ENCODE peak calls at places on chromosomes 3 and 15, in seven cellular contexts. One of them, this sample, is unnamed.

GRCh38 chr3:76134166-76134565 is 348.8 kb upstream of the ZNF717 start:
- DNase-seq in stomach: no peak
- DNase-seq in PC-9: no peak
- DNase-seq in CD8-positive, alpha-beta T cell: no peak
- DNase-seq in neuronal stem cell: no peak
- DNase-seq in AG04450: no peak
- DNase-seq in prostate gland: no peak
- DNase-seq in this sample: peak; percentile 14

GRCh38 chr3:102466001-102466400 is 31.2 kb downstream of the ZPLD1 start:
- DNase-seq in stomach: no peak
- DNase-seq in PC-9: no peak
- DNase-seq in CD8-positive, alpha-beta T cell: no peak
- DNase-seq in neuronal stem cell: no peak
- DNase-seq in AG04450: no peak
- DNase-seq in prostate gland: no peak
- DNase-seq in this sample: no peak

GRCh38 chr3:23240386-23240785 is 37.3 kb downstream of the UBE2E2 start:
- DNase-seq in stomach: no peak
- DNase-seq in PC-9: no peak
- DNase-seq in CD8-positive, alpha-beta T cell: no peak
- DNase-seq in neuronal stem cell: no peak
- DNase-seq in AG04450: no peak
- DNase-seq in prostate gland: no peak
- DNase-seq in this sample: no peak

GRCh38 chr3:385151-385550 is 188.6 kb downstream of the CHL1 start:
- DNase-seq in stomach: no peak
- DNase-seq in PC-9: no peak
- DNase-seq in CD8-positive, alpha-beta T cell: no peak
- DNase-seq in neuronal stem cell: no peak
- DNase-seq in AG04450: no peak
- DNase-seq in prostate gland: no peak
- DNase-seq in this sample: peak; percentile 27

GRCh38 chr3:172148269-172148668 is 108.9 kb downstream of the FNDC3B start:
- DNase-seq in stomach: no peak
- DNase-seq in PC-9: no peak
- DNase-seq in CD8-positive, alpha-beta T cell: no peak
- DNase-seq in neuronal stem cell: no peak
- DNase-seq in AG04450: no peak
- DNase-seq in prostate gland: no peak
- DNase-seq in this sample: no peak

GRCh38 chr3:55006277-55006676 is 78.4 kb upstream of the LRTM1 start:
- DNase-seq in stomach: no peak
- DNase-seq in PC-9: no peak
- DNase-seq in CD8-positive, alpha-beta T cell: no peak
- DNase-seq in neuronal stem cell: no peak
- DNase-seq in AG04450: no peak
- DNase-seq in prostate gland: no peak
- DNase-seq in this sample: no peak

GRCh38 chr15:68252925-68253534 is 23.5 kb upstream of the CLN6 start:
- DNase-seq in stomach: peak; percentile 37
- DNase-seq in PC-9: peak; percentile 76
- DNase-seq in CD8-positive, alpha-beta T cell: peak; percentile 39
- DNase-seq in neuronal stem cell: peak; percentile 54
- DNase-seq in AG04450: peak; percentile 66
- DNase-seq in prostate gland: peak; percentile 54
- DNase-seq in this sample: peak; percentile 76

GRCh38 chr15:79339588-79340314 is 28.8 kb downstream of the TMED3 start:
- DNase-seq in stomach: no peak
- DNase-seq in PC-9: no peak
- DNase-seq in CD8-positive, alpha-beta T cell: no peak
- DNase-seq in neuronal stem cell: peak; percentile 48
- DNase-seq in AG04450: peak; percentile 10
- DNase-seq in prostate gland: no peak
- DNase-seq in this sample: peak; percentile 8

GRCh38 chr15:31455499-31455898 is 128.9 kb downstream of the KLF13 start:
- DNase-seq in stomach: no peak
- DNase-seq in PC-9: no peak
- DNase-seq in CD8-positive, alpha-beta T cell: no peak
- DNase-seq in neuronal stem cell: no peak
- DNase-seq in AG04450: no peak
- DNase-seq in prostate gland: no peak
- DNase-seq in this sample: no peak

GRCh38 chr3:65836047-65836446 is 202.7 kb downstream of the MAGI1 start:
- DNase-seq in stomach: no peak
- DNase-seq in PC-9: peak; percentile 35
- DNase-seq in CD8-positive, alpha-beta T cell: no peak
- DNase-seq in neuronal stem cell: no peak
- DNase-seq in AG04450: no peak
- DNase-seq in prostate gland: no peak
- DNase-seq in this sample: peak; percentile 44

GRCh38 chr3:89504432-89504831 is 397.0 kb downstream of the EPHA3 start:
- DNase-seq in stomach: no peak
- DNase-seq in PC-9: no peak
- DNase-seq in CD8-positive, alpha-beta T cell: no peak
- DNase-seq in neuronal stem cell: no peak
- DNase-seq in AG04450: no peak
- DNase-seq in prostate gland: no peak
- DNase-seq in this sample: no peak

GRCh38 chr15:61780278-61780677 is 280.0 kb downstream of the VPS13C start:
- DNase-seq in stomach: no peak
- DNase-seq in PC-9: no peak
- DNase-seq in CD8-positive, alpha-beta T cell: no peak
- DNase-seq in neuronal stem cell: no peak
- DNase-seq in AG04450: no peak
- DNase-seq in prostate gland: no peak
- DNase-seq in this sample: no peak
- H3K27me3 ChIP-seq in stomach: peaks cover 28% of the 10 kb centered on the region
- H3K27me3 ChIP-seq in PC-9: peaks cover 22% of the 10 kb centered on the region
- H3K27me3 ChIP-seq in CD8-positive, alpha-beta T cell: no peaks in the 10 kb centered on the region
- H3K27me3 ChIP-seq in neuronal stem cell: no peaks in the 10 kb centered on the region
- H3K27me3 ChIP-seq in AG04450: no peaks in the 10 kb centered on the region
- H3K27me3 ChIP-seq in prostate gland: no peaks in the 10 kb centered on the region
- H3K27me3 ChIP-seq in this sample: no peaks in the 10 kb centered on the region

DNA sequence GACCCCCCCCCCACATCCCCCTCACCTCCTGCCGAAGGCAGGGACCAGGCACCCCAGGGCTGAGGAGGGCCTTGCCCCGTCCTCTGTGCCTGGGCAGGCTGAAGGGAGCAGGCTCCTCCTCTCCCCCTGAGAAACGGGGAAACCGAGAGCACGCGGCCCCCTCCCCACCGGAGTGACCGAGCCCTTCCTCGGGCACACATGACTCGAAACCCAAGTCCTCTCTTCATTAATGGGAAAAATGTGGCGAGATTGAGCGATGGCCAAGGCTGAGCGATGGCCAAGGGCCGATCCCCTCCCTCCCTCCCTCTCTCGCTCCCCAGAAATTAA is 7.0 kb downstream of the EPHB3 start:
- DNase-seq in stomach: no peak
- DNase-seq in PC-9: no peak
- DNase-seq in CD8-positive, alpha-beta T cell: no peak
- DNase-seq in neuronal stem cell: no peak
- DNase-seq in AG04450: no peak
- DNase-seq in prostate gland: no peak
- DNase-seq in this sample: no peak
- H3K27me3 ChIP-seq in stomach: peaks cover 23% of the 10 kb centered on the region
- H3K27me3 ChIP-seq in PC-9: peaks cover 11% of the 10 kb centered on the region
- H3K27me3 ChIP-seq in CD8-positive, alpha-beta T cell: peaks cover 6% of the 10 kb centered on the region
- H3K27me3 ChIP-seq in neuronal stem cell: peaks cover 55% of the 10 kb centered on the region
- H3K27me3 ChIP-seq in AG04450: no peaks in the 10 kb centered on the region
- H3K27me3 ChIP-seq in prostate gland: no peaks in the 10 kb centered on the region
- H3K27me3 ChIP-seq in this sample: no peaks in the 10 kb centered on the region

GRCh38 chr15:60905587-60905986 is 323.5 kb downstream of the RORA start:
- DNase-seq in stomach: no peak
- DNase-seq in PC-9: no peak
- DNase-seq in CD8-positive, alpha-beta T cell: peak; percentile 31
- DNase-seq in neuronal stem cell: no peak
- DNase-seq in AG04450: no peak
- DNase-seq in prostate gland: no peak
- DNase-seq in this sample: no peak
- H3K27me3 ChIP-seq in stomach: no peaks in the 10 kb centered on the region
- H3K27me3 ChIP-seq in PC-9: no peaks in the 10 kb centered on the region
- H3K27me3 ChIP-seq in CD8-positive, alpha-beta T cell: no peaks in the 10 kb centered on the region
- H3K27me3 ChIP-seq in neuronal stem cell: no peaks in the 10 kb centered on the region
- H3K27me3 ChIP-seq in AG04450: peaks cover 5% of the 10 kb centered on the region
- H3K27me3 ChIP-seq in prostate gland: no peaks in the 10 kb centered on the region
- H3K27me3 ChIP-seq in this sample: no peaks in the 10 kb centered on the region

DNA sequence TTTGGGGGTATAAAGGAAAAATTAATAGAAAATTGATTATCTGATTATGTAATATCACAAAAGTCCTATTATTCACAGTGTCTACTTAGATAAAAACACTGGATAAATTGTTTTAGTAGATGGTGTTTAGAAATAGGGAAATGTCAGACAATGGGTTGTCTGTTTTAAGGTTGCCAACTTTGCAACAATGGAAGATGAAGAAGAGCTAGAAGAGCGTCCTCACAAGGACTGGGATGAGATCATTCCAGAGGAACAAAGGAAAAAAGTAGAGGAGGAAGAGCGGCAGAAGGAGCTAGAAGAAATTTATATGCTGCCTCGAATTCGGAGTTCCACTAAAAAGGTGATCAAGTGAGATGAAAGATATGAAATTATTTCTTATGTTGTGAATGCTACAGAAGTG is 84.0 kb downstream of the CHD2 start:
- DNase-seq in stomach: no peak
- DNase-seq in PC-9: no peak
- DNase-seq in CD8-positive, alpha-beta T cell: no peak
- DNase-seq in neuronal stem cell: no peak
- DNase-seq in AG04450: no peak
- DNase-seq in prostate gland: no peak
- DNase-seq in this sample: no peak
- H3K27me3 ChIP-seq in stomach: no peaks in the 10 kb centered on the region
- H3K27me3 ChIP-seq in PC-9: no peaks in the 10 kb centered on the region
- H3K27me3 ChIP-seq in CD8-positive, alpha-beta T cell: no peaks in the 10 kb centered on the region
- H3K27me3 ChIP-seq in neuronal stem cell: no peaks in the 10 kb centered on the region
- H3K27me3 ChIP-seq in AG04450: no peaks in the 10 kb centered on the region
- H3K27me3 ChIP-seq in prostate gland: no peaks in the 10 kb centered on the region
- H3K27me3 ChIP-seq in this sample: no peaks in the 10 kb centered on the region

This sample was measured in mammary epithelial cell.